ENCODE peak calls at places on chromosomes 16 and 17, in ten cellular contexts. R, X, O, A, G, L, V, B, N and J are unnamed samples.

GRCh38 chr17:869067-869466 is 86.9 kb downstream of the MRM3 start:
- DNase-seq in R (no peak), X (no peak), O (peak; percentile 84), A (peak; percentile 68), G (peak; percentile 31), L (no peak), V (no peak), B (peak; percentile 80), N (peak; percentile 33), J (no peak)

GRCh38 chr16:49539758-49540157 is 166.2 kb downstream of the C16orf78 start:
- DNase-seq in R (no peak), X (no peak), O (no peak), A (no peak), G (no peak), L (no peak), V (no peak), B (no peak), N (no peak), J (no peak)

GRCh38 chr17:80441133-80441578 is 26.2 kb downstream of the ENDOV start:
- DNase-seq in R (no peak), X (peak; percentile 68), O (no peak), A (peak; percentile 36), G (peak; percentile 30), L (no peak), V (no peak), B (peak; percentile 77), N (no peak), J (no peak)

GRCh38 chr16:4152267-4152666 is 36.0 kb upstream of the ADCY9 start:
- DNase-seq in R (no peak), X (no peak), O (no peak), A (no peak), G (no peak), L (no peak), V (no peak), B (no peak), N (no peak), J (no peak)

GRCh38 chr16:12871784-12872183 is 29.6 kb upstream of the SHISA9 start:
- DNase-seq in R (no peak), X (no peak), O (no peak), A (no peak), G (no peak), L (no peak), V (no peak), B (no peak), N (no peak), J (no peak)

GRCh38 chr17:43998552-43998951 is 5.9 kb upstream of the NAGS start:
- DNase-seq in R (no peak), X (no peak), O (no peak), A (peak; percentile 66), G (no peak), L (no peak), V (no peak), B (no peak), N (no peak), J (no peak)

GRCh38 chr16:9138731-9139501 is 47.5 kb downstream of the HAPSTR1 start:
- DNase-seq in R (peak; percentile 37), X (peak; percentile 41), O (peak; percentile 56), A (peak; percentile 58), G (peak; percentile 75), L (peak; percentile 73), V (no peak), B (peak; percentile 74), N (peak; percentile 67), J (no peak)

GRCh38 chr16:55853114-55853513 is 20.2 kb upstream of the CES1 start:
- DNase-seq in R (no peak), X (no peak), O (no peak), A (peak; percentile 26), G (no peak), L (no peak), V (no peak), B (no peak), N (no peak), J (no peak)

GRCh38 chr16:55433030-55433429 is 46.0 kb upstream of the MMP2 start:
- DNase-seq in R (no peak), X (no peak), O (no peak), A (no peak), G (peak; percentile 31), L (no peak), V (no peak), B (no peak), N (no peak), J (no peak)

GRCh38 chr17:7834554-7834890 is 505 bp downstream of the KDM6B start:
- DNase-seq in R (no peak), X (peak; percentile 50), O (peak; percentile 73), A (no peak), G (peak; percentile 59), L (peak; percentile 72), V (peak; percentile 94), B (peak; percentile 86), N (peak; percentile 68), J (no peak)

GRCh38 chr17:5877948-5878347 is 192.2 kb upstream of the WSCD1 start:
- DNase-seq in R (no peak), X (no peak), O (no peak), A (no peak), G (peak; percentile 12), L (peak; percentile 53), V (no peak), B (no peak), N (no peak), J (no peak)

GRCh38 chr16:57739756-57740422 is 4.3 kb downstream of the KATNB1 start:
- DNase-seq in R (no peak), X (no peak), O (no peak), A (no peak), G (no peak), L (no peak), V (no peak), B (no peak), N (no peak), J (no peak)

GRCh38 chr17:44911133-44912001 is 3.9 kb downstream of the GFAP start:
- DNase-seq in R (peak; percentile 35), X (peak; percentile 95), O (peak; percentile 49), A (peak; percentile 24), G (peak; percentile 75), L (peak; percentile 68), V (no peak), B (peak; percentile 73), N (peak; percentile 73), J (no peak)

GRCh38 chr17:77636835-77637806 is 321.4 kb upstream of the TNRC6C start:
- DNase-seq in R (no peak), X (no peak), O (no peak), A (no peak), G (no peak), L (no peak), V (no peak), B (no peak), N (no peak), J (no peak)

DNA sequence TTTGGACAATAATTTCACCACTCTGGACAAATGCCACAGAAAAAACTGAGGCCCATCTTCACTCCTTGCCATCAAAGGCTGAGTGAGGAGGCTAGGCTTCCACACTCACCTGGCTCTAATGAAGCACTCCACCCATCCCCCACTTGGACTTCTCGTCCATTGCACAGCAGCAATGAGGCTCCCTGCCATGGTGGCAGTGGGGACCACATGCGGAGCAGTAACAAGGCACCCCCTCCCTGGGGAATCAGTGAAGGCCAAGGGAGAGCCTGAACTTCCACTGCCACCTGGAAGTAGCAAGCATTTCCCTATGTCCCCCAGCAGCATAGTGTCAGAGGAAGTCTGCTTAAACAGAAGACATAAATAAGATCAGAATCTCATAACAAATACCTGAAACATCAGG is 2.0 kb upstream of the GOSR1 start:
- DNase-seq in R (no peak), X (no peak), O (no peak), A (no peak), G (no peak), L (no peak), V (no peak), B (no peak), N (no peak), J (no peak)
- TF ChIP-seq POLR2A in R (no peak), X (no peak), O (no peak), A (no peak), G (no peak), L (no peak), V (no peak), B (no peak), N (no peak), J (no peak)

GRCh38 chr17:74086992-74087391 is 116.5 kb upstream of the RPL38 start:
- DNase-seq in R (no peak), X (no peak), O (no peak), A (no peak), G (no peak), L (no peak), V (no peak), B (no peak), N (no peak), J (no peak)

GRCh38 chr17:74085434-74085833 is 118.0 kb upstream of the RPL38 start:
- DNase-seq in R (peak; percentile 37), X (no peak), O (no peak), A (no peak), G (no peak), L (no peak), V (no peak), B (no peak), N (no peak), J (no peak)

GRCh38 chr17:74094651-74095050 is 108.8 kb upstream of the RPL38 start:
- DNase-seq in R (no peak), X (no peak), O (no peak), A (no peak), G (no peak), L (no peak), V (no peak), B (no peak), N (no peak), J (no peak)

GRCh38 chr17:74089869-74090464 is 113.5 kb upstream of the RPL38 start:
- DNase-seq in R (peak; percentile 66), X (peak; percentile 52), O (no peak), A (no peak), G (peak; percentile 23), L (no peak), V (no peak), B (peak; percentile 8), N (peak; percentile 52), J (no peak)
- TF ChIP-seq CTCF in R (peak; percentile 66), X (peak; percentile 70), O (no peak), A (peak; percentile 14), G (peak; percentile 15), L (no peak), V (no peak), B (no peak), N (no peak), J (peak; percentile 34)

DNA sequence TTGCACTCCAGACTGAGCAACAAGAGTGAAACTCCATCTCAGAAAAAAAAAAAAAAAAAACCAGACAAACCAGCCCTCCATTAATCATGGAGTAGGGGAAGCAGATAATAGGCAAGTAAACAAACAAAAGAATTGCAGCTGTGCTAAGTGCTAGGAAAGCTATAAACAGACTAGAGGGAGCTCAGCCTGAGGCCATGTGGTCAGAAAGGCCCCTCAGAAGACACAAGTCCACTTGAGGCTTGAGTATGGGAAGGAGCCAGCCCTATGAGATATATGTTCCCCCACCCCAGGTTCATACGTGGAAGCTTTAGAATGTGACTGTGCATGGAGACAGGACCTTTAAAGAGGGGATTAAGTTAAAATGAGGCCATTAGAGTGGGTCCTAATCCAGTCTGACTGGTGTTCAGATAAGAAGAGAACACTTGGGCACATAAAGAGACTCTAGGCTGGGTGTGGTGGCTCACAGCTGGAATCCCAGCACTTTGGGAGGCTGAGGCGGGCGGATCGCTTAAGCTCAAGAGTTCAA is 132.6 kb upstream of the NOL11 start:
- DNase-seq in R (no peak), X (no peak), O (no peak), A (peak; percentile 40), G (no peak), L (no peak), V (no peak), B (no peak), N (no peak), J (no peak)
- H3K27ac ChIP-seq in R (no peak overlapping the region), X (no peak overlapping the region), O (no peak overlapping the region), A (no peak overlapping the region), G (peak overlapping the region; percentile 83), L (no peak overlapping the region), V (no peak overlapping the region), B (no peak overlapping the region), N (peak overlapping the region; percentile 89), J (peak overlapping the region; percentile 40)

GRCh38 chr16:67833418-67834241 is 8.5 kb upstream of the THAP11 start:
- DNase-seq in R (peak; percentile 69), X (peak; percentile 97), O (peak; percentile 96), A (peak; percentile 84), G (peak; percentile 94), L (peak; percentile 95), V (peak; percentile 99), B (peak; percentile 96), N (peak; percentile 95), J (peak; percentile 38)
- TF ChIP-seq POLR2A in R (peak; percentile 75), X (peak; percentile 76), O (peak; percentile 75), A (peak; percentile 84), G (peak; percentile 67), L (peak; percentile 45), V (no peak), B (peak; percentile 59), N (no peak), J (no peak)